ENCODE peak calls at places on chromosomes 5 and 9, in nine cellular contexts. One of them, this sample, is unnamed.

GRCh38 chr5:34474573-34475021 is 181.5 kb upstream of the RAI14 start:
- DNase-seq in GM06990: no peak
- DNase-seq in choroid plexus epithelial cell: peak
- DNase-seq in activated CD8-positive, alpha-beta memory T cell treated with anti-CD3 and anti-CD28 coated beads, Interleukin-2, amount 50 U/mL, for 48 hours: no peak
- DNase-seq in nucleus accumbens: no peak
- DNase-seq in AML-193: peak
- DNase-seq in T-cell: no peak
- DNase-seq in H1: no peak
- DNase-seq in substantia nigra: no peak
- DNase-seq in this sample: no peak

GRCh38 chr5:124661317-124662141 is 84.9 kb downstream of the ZNF608 start:
- DNase-seq in GM06990: no peak
- DNase-seq in choroid plexus epithelial cell: peak
- DNase-seq in activated CD8-positive, alpha-beta memory T cell treated with anti-CD3 and anti-CD28 coated beads, Interleukin-2, amount 50 U/mL, for 48 hours: no peak
- DNase-seq in nucleus accumbens: no peak
- DNase-seq in AML-193: no peak
- DNase-seq in T-cell: no peak
- DNase-seq in H1: peak
- DNase-seq in substantia nigra: no peak
- DNase-seq in this sample: no peak

GRCh38 chr5:107461770-107462169 is 209.0 kb downstream of the EFNA5 start:
- DNase-seq in GM06990: no peak
- DNase-seq in choroid plexus epithelial cell: no peak
- DNase-seq in activated CD8-positive, alpha-beta memory T cell treated with anti-CD3 and anti-CD28 coated beads, Interleukin-2, amount 50 U/mL, for 48 hours: no peak
- DNase-seq in nucleus accumbens: no peak
- DNase-seq in AML-193: no peak
- DNase-seq in T-cell: no peak
- DNase-seq in H1: no peak
- DNase-seq in substantia nigra: no peak
- DNase-seq in this sample: no peak

GRCh38 chr5:109655841-109656240 is 33.9 kb upstream of the MAN2A1 start:
- DNase-seq in GM06990: no peak
- DNase-seq in choroid plexus epithelial cell: peak
- DNase-seq in activated CD8-positive, alpha-beta memory T cell treated with anti-CD3 and anti-CD28 coated beads, Interleukin-2, amount 50 U/mL, for 48 hours: no peak
- DNase-seq in nucleus accumbens: no peak
- DNase-seq in AML-193: no peak
- DNase-seq in T-cell: no peak
- DNase-seq in H1: no peak
- DNase-seq in substantia nigra: no peak
- DNase-seq in this sample: no peak

GRCh38 chr9:6944093-6944551 is 186.3 kb downstream of the KDM4C start:
- DNase-seq in GM06990: no peak
- DNase-seq in choroid plexus epithelial cell: peak
- DNase-seq in activated CD8-positive, alpha-beta memory T cell treated with anti-CD3 and anti-CD28 coated beads, Interleukin-2, amount 50 U/mL, for 48 hours: no peak
- DNase-seq in nucleus accumbens: no peak
- DNase-seq in AML-193: peak
- DNase-seq in T-cell: no peak
- DNase-seq in H1: no peak
- DNase-seq in substantia nigra: no peak
- DNase-seq in this sample: no peak

GRCh38 chr5:133846478-133847226 is 121.8 kb downstream of the C5orf15 start:
- DNase-seq in GM06990: no peak
- DNase-seq in choroid plexus epithelial cell: no peak
- DNase-seq in activated CD8-positive, alpha-beta memory T cell treated with anti-CD3 and anti-CD28 coated beads, Interleukin-2, amount 50 U/mL, for 48 hours: peak
- DNase-seq in nucleus accumbens: no peak
- DNase-seq in AML-193: no peak
- DNase-seq in T-cell: no peak
- DNase-seq in H1: no peak
- DNase-seq in substantia nigra: no peak
- DNase-seq in this sample: no peak

GRCh38 chr5:87120518-87121314 is 147.0 kb upstream of the RASA1 start:
- DNase-seq in GM06990: peak
- DNase-seq in choroid plexus epithelial cell: peak
- DNase-seq in activated CD8-positive, alpha-beta memory T cell treated with anti-CD3 and anti-CD28 coated beads, Interleukin-2, amount 50 U/mL, for 48 hours: no peak
- DNase-seq in nucleus accumbens: no peak
- DNase-seq in AML-193: peak
- DNase-seq in T-cell: no peak
- DNase-seq in H1: no peak
- DNase-seq in substantia nigra: no peak
- DNase-seq in this sample: no peak

GRCh38 chr5:8585230-8586018 is 716.5 kb downstream of the MTRR start:
- DNase-seq in GM06990: no peak
- DNase-seq in choroid plexus epithelial cell: peak
- DNase-seq in activated CD8-positive, alpha-beta memory T cell treated with anti-CD3 and anti-CD28 coated beads, Interleukin-2, amount 50 U/mL, for 48 hours: no peak
- DNase-seq in nucleus accumbens: no peak
- DNase-seq in AML-193: no peak
- DNase-seq in T-cell: no peak
- DNase-seq in H1: no peak
- DNase-seq in substantia nigra: no peak
- DNase-seq in this sample: no peak

GRCh38 chr9:131656356-131657030 is 83.4 kb downstream of the RAPGEF1 start:
- DNase-seq in GM06990: peak
- DNase-seq in choroid plexus epithelial cell: no peak
- DNase-seq in activated CD8-positive, alpha-beta memory T cell treated with anti-CD3 and anti-CD28 coated beads, Interleukin-2, amount 50 U/mL, for 48 hours: no peak
- DNase-seq in nucleus accumbens: no peak
- DNase-seq in AML-193: peak
- DNase-seq in T-cell: peak
- DNase-seq in H1: no peak
- DNase-seq in substantia nigra: no peak
- DNase-seq in this sample: peak

GRCh38 chr5:72178910-72179815 is 71.9 kb downstream of the MAP1B start:
- DNase-seq in GM06990: no peak
- DNase-seq in choroid plexus epithelial cell: peak
- DNase-seq in activated CD8-positive, alpha-beta memory T cell treated with anti-CD3 and anti-CD28 coated beads, Interleukin-2, amount 50 U/mL, for 48 hours: no peak
- DNase-seq in nucleus accumbens: peak
- DNase-seq in AML-193: no peak
- DNase-seq in T-cell: no peak
- DNase-seq in H1: no peak
- DNase-seq in substantia nigra: peak
- DNase-seq in this sample: no peak